ENCODE peak calls at places on chromosomes 11 and 22, in four cellular contexts. F, D, Y and H are unnamed samples.

GRCh38 chr11:12213920-12214319 is 103.5 kb downstream of the MICAL2 start:
- DNase-seq in F (no peak), D (peak), Y (no peak), H (no peak)

GRCh38 chr22:42261266-42261665 is 9.2 kb downstream of the TCF20 start:
- DNase-seq in F (no peak), D (no peak), Y (no peak), H (peak)

GRCh38 chr11:35927730-35928129 is 16.1 kb upstream of the LDLRAD3 start:
- DNase-seq in F (no peak), D (peak), Y (no peak), H (peak)

GRCh38 chr22:35334010-35334409 is 34.3 kb downstream of the TOM1 start:
- DNase-seq in F (no peak), D (no peak), Y (no peak), H (no peak)

GRCh38 chr11:69699213-69699612 is 4.6 kb downstream of the FGF19 start:
- DNase-seq in F (no peak), D (no peak), Y (no peak), H (no peak)

GRCh38 chr11:12696911-12697581 is 22.8 kb downstream of the TEAD1 start:
- DNase-seq in F (no peak), D (no peak), Y (no peak), H (peak)

GRCh38 chr11:128171496-128171895 is 415.9 kb downstream of the ETS1 start:
- DNase-seq in F (no peak), D (no peak), Y (no peak), H (no peak)

GRCh38 chr11:133153031-133153430 is 379.3 kb downstream of the OPCML start:
- DNase-seq in F (no peak), D (no peak), Y (no peak), H (no peak)

GRCh38 chr11:60240661-60241060 is 2.3 kb downstream of the MS4A4E start:
- DNase-seq in F (no peak), D (no peak), Y (no peak), H (peak)

GRCh38 chr11:2752923-2753322 is 53.1 kb upstream of the KCNQ1OT1 start:
- DNase-seq in F (no peak), D (no peak), Y (no peak), H (peak)

GRCh38 chr11:60880635-60881282 is 13.4 kb downstream of the ZP1 start:
- DNase-seq in F (no peak), D (no peak), Y (no peak), H (no peak)

GRCh38 chr22:24323695-24324094 is 53.1 kb downstream of the SPECC1L start:
- DNase-seq in F (no peak), D (no peak), Y (no peak), H (no peak)

GRCh38 chr11:57072640-57073039 is 83.9 kb downstream of the OR5AK2 start:
- DNase-seq in F (no peak), D (peak), Y (no peak), H (peak)

GRCh38 chr11:119789766-119790407 is 60.9 kb upstream of the NECTIN1 start:
- DNase-seq in F (no peak), D (no peak), Y (no peak), H (no peak)

GRCh38 chr11:33690290-33691050 is 10.2 kb downstream of the C11orf91 start:
- DNase-seq in F (no peak), D (peak), Y (no peak), H (peak)

GRCh38 chr22:46453006-46453828 is 84.2 kb downstream of the CELSR1 start:
- DNase-seq in F (no peak), D (no peak), Y (no peak), H (no peak)

GRCh38 chr11:36441610-36442208 is 68.4 kb downstream of the TRAF6 start:
- DNase-seq in F (no peak), D (no peak), Y (no peak), H (no peak)

GRCh38 chr11:86620796-86621575 is 51.4 kb downstream of the ME3 start:
- DNase-seq in F (no peak), D (peak), Y (no peak), H (peak)

GRCh38 chr11:130403301-130403804 is 25.1 kb downstream of the ADAMTS8 start:
- DNase-seq in F (peak), D (peak), Y (no peak), H (peak)

GRCh38 chr11:72613977-72614376 is 60.2 kb downstream of the PDE2A start:
- DNase-seq in F (no peak), D (no peak), Y (no peak), H (peak)

GRCh38 chr11:43573233-43573632 is 107.3 kb upstream of the HSD17B12 start:
- DNase-seq in F (peak), D (no peak), Y (no peak), H (peak)

GRCh38 chr11:62726156-62727006 is 876 bp downstream of the HNRNPUL2 start:
- DNase-seq in F (no peak), D (no peak), Y (no peak), H (no peak)

GRCh38 chr11:76030973-76031590 is 175.2 kb downstream of the WNT11 start:
- DNase-seq in F (no peak), D (no peak), Y (no peak), H (peak)

GRCh38 chr11:110106713-110107274 is 13.6 kb downstream of the ZC3H12C start:
- DNase-seq in F (no peak), D (no peak), Y (no peak), H (no peak)

GRCh38 chr22:17898375-17898774 is 124.1 kb upstream of the BID start:
- DNase-seq in F (no peak), D (no peak), Y (no peak), H (no peak)

GRCh38 chr22:25216230-25216629 is 3.2 kb upstream of the CRYBB2 start:
- DNase-seq in F (no peak), D (no peak), Y (no peak), H (no peak)

GRCh38 chr11:130037881-130038601 is 31.7 kb upstream of the APLP2 start:
- DNase-seq in F (peak), D (no peak), Y (peak), H (no peak)

GRCh38 chr11:9615031-9615451 is 41.6 kb downstream of the WEE1 start:
- DNase-seq in F (no peak), D (peak), Y (no peak), H (peak)

GRCh38 chr11:9613830-9614762 is 40.6 kb downstream of the WEE1 start:
- DNase-seq in F (peak), D (peak), Y (peak), H (peak)

GRCh38 chr11:9617960-9618359 is 44.5 kb downstream of the WEE1 start:
- DNase-seq in F (no peak), D (peak), Y (no peak), H (peak)

GRCh38 chr11:9616858-9617257 is 43.4 kb downstream of the WEE1 start:
- DNase-seq in F (no peak), D (no peak), Y (no peak), H (no peak)

GRCh38 chr11:9616042-9616640 is 42.7 kb downstream of the WEE1 start:
- DNase-seq in F (no peak), D (peak), Y (no peak), H (no peak)
- H4K91ac ChIP-seq in F (no peak), D (no peak), Y (no peak), H (no peak)

GRCh38 chr11:67453816-67454732 is 1.1 kb upstream of the CABP4 start:
- DNase-seq in F (no peak), D (no peak), Y (no peak), H (no peak)
- H4K91ac ChIP-seq in F (no peak), D (no peak), Y (no peak), H (no peak)

DNA sequence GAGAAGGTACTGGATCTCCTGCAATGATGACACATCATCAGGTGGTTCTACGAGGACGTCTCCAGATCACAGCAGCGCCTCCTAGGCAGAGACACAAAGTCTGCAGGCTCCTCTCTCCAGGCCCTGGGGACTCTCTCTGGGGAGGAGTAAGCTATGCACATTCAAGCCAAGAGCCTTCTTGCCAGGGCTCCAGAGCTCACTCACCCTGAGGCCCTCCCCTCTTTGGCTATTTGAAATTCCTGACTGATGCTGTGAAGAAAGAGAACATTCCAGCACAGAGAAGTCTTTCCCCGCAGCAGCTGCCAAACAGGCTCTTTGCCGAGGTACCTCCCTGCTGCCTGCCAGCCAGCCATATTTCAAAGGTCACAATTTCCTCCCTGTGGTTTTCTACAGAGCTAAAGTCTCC is 204.9 kb downstream of the CSNK2A3 start:
- DNase-seq in F (peak), D (peak), Y (no peak), H (peak)
- H4K91ac ChIP-seq in F (no peak), D (no peak), Y (no peak), H (no peak)

GRCh38 chr11:15886866-15887265 is 469.5 kb downstream of the SOX6 start:
- DNase-seq in F (no peak), D (peak), Y (no peak), H (no peak)

GRCh38 chr11:15889972-15890371 is 466.4 kb downstream of the SOX6 start:
- DNase-seq in F (no peak), D (no peak), Y (no peak), H (no peak)

GRCh38 chr11:15885913-15886698 is 470.2 kb downstream of the SOX6 start:
- DNase-seq in F (no peak), D (no peak), Y (no peak), H (no peak)

GRCh38 chr11:15889353-15889752 is 467.0 kb downstream of the SOX6 start:
- DNase-seq in F (no peak), D (no peak), Y (no peak), H (no peak)

GRCh38 chr11:15888596-15889345 is 467.6 kb downstream of the SOX6 start:
- DNase-seq in F (no peak), D (no peak), Y (no peak), H (no peak)
- H4K91ac ChIP-seq in F (no peak), D (no peak), Y (no peak), H (no peak)

GRCh38 chr11:126140106-126140931 is 71.1 kb downstream of the RPUSD4 start:
- DNase-seq in F (no peak), D (peak), Y (no peak), H (no peak)
- H4K91ac ChIP-seq in F (no peak), D (peak), Y (no peak), H (peak)